ENCODE peak calls at places on chromosomes 16 and 17, in six cellular contexts. W is omental fat pad; C is activated T-cell treated with anti-CD3 and anti-CD28 coated beads for 48 hours; J is H1; L is RKO; U is activated CD4-positive, alpha-beta T cell treated with anti-CD3 and anti-CD28 coated beads for 4 hours. R is an unnamed sample.

GRCh38 chr16:82653550-82654511 is 27.1 kb downstream of the CDH13 start:
- DNase-seq in W (no peak), C (peak), J (no peak), L (peak), U (peak), R (no peak)

GRCh38 chr17:11628374-11628773 is 30.1 kb downstream of the DNAH9 start:
- DNase-seq in W (no peak), C (no peak), J (no peak), L (no peak), U (no peak), R (no peak)

GRCh38 chr16:89049484-89050118 is 44.1 kb upstream of the ACSF3 start:
- DNase-seq in W (no peak), C (no peak), J (no peak), L (no peak), U (no peak), R (no peak)

GRCh38 chr16:84465154-84465553 is 39.3 kb downstream of the MEAK7 start:
- DNase-seq in W (peak), C (no peak), J (no peak), L (no peak), U (no peak), R (no peak)

GRCh38 chr16:88810868-88811599 is 694 bp downstream of the APRT start:
- DNase-seq in W (no peak), C (peak), J (no peak), L (peak), U (peak), R (peak)

GRCh38 chr17:6454495-6455320 is 10.5 kb downstream of the PIMREG start:
- DNase-seq in W (no peak), C (no peak), J (no peak), L (no peak), U (no peak), R (no peak)

GRCh38 chr17:42422958-42423712 is at the start of gene CAVIN1:
- DNase-seq in W (peak), C (peak), J (peak), L (peak), U (no peak), R (no peak)

GRCh38 chr16:65524997-65525396 is 403.1 kb upstream of the CDH11 start:
- DNase-seq in W (no peak), C (no peak), J (no peak), L (no peak), U (no peak), R (no peak)

GRCh38 chr17:47733047-47733413 is at the start of gene TBX21:
- DNase-seq in W (no peak), C (peak), J (no peak), L (no peak), U (peak), R (peak)

GRCh38 chr17:35577826-35578194 is 561 bp downstream of the PEX12 start:
- DNase-seq in W (no peak), C (no peak), J (no peak), L (peak), U (no peak), R (no peak)

GRCh38 chr17:7538891-7539290 is 10.0 kb upstream of the TNFSF12 start:
- DNase-seq in W (no peak), C (no peak), J (no peak), L (no peak), U (no peak), R (no peak)

GRCh38 chr16:7025616-7026190 is 306.9 kb upstream of the RBFOX1 start:
- DNase-seq in W (peak), C (peak), J (peak), L (peak), U (no peak), R (no peak)